ENCODE peak calls at places on chromosome 21, in four cellular contexts. J is T1000; F is activated effector memory CD4-positive, alpha-beta T cell treated with Interleukin-2 at 50 U/mL for 16 hours; L is activated T-helper 1 cell treated with Interleukin-2 at 50 U/mL for 16 hours. K is an unnamed sample.

GRCh38 chr21:44712203-44713028 is 1.0 kb upstream of the TSPEAR start:
- DNase-seq in J (no peak), F (no peak), L (no peak), K (no peak)

GRCh38 chr21:29213513-29214385 is 83.3 kb downstream of the MAP3K7CL start:
- DNase-seq in J (no peak), F (no peak), L (no peak), K (no peak)

GRCh38 chr21:16082038-16082816 is 352.4 kb downstream of the USP25 start:
- DNase-seq in J (no peak), F (no peak), L (no peak), K (no peak)

GRCh38 chr21:44929242-44929798 is 8.6 kb upstream of the ITGB2 start:
- DNase-seq in J (no peak), F (no peak), L (no peak), K (no peak)

GRCh38 chr21:36179145-36179544 is 22.5 kb downstream of the DOP1B start:
- DNase-seq in J (no peak), F (no peak), L (no peak), K (no peak)

GRCh38 chr21:45887121-45887611 is 94.4 kb upstream of the COL6A1 start:
- DNase-seq in J (no peak), F (no peak), L (no peak), K (no peak)

GRCh38 chr21:43609501-43610340 is 49.6 kb downstream of the HSF2BP start:
- DNase-seq in J (no peak), F (no peak), L (no peak), K (no peak)

GRCh38 chr21:36463991-36464390 is 15.9 kb downstream of the CLDN14 start:
- DNase-seq in J (no peak), F (no peak), L (no peak), K (no peak)

GRCh38 chr21:38434913-38435533 is 63.3 kb downstream of the ERG start:
- DNase-seq in J (no peak), F (no peak), L (no peak), K (no peak)

K was measured in T-helper 17 cell.